ENCODE peak calls at places on chromosomes 16 and 17, in four cellular contexts. One of them, this sample, is unnamed.

GRCh38 chr16:12661656-12662172 is 142.0 kb downstream of the CPPED1 start:
- DNase-seq in D341Med: no peak
- DNase-seq in GM20000: no peak
- DNase-seq in BJ: no peak
- DNase-seq in this sample: no peak

GRCh38 chr16:72995151-72995881 is 52.6 kb downstream of the ZFHX3 start:
- DNase-seq in D341Med: no peak
- DNase-seq in GM20000: no peak
- DNase-seq in BJ: no peak
- DNase-seq in this sample: no peak

GRCh38 chr17:18156171-18156975 is 27.3 kb upstream of the ALKBH5 start:
- DNase-seq in D341Med: no peak
- DNase-seq in GM20000: no peak
- DNase-seq in BJ: no peak
- DNase-seq in this sample: no peak

GRCh38 chr16:4116328-4117249 is at the start of gene ADCY9:
- DNase-seq in D341Med: peak; percentile 99
- DNase-seq in GM20000: peak; percentile 97
- DNase-seq in BJ: no peak
- DNase-seq in this sample: no peak

GRCh38 chr17:9951803-9952202 is 46.7 kb upstream of the RCVRN start:
- DNase-seq in D341Med: no peak
- DNase-seq in GM20000: no peak
- DNase-seq in BJ: no peak
- DNase-seq in this sample: no peak

GRCh38 chr16:20332411-20332810 is 5.1 kb upstream of the GP2 start:
- DNase-seq in D341Med: no peak
- DNase-seq in GM20000: no peak
- DNase-seq in BJ: no peak
- DNase-seq in this sample: no peak

GRCh38 chr17:59508999-59509398 is 56.4 kb upstream of the DHX40 start:
- DNase-seq in D341Med: no peak
- DNase-seq in GM20000: no peak
- DNase-seq in BJ: no peak
- DNase-seq in this sample: no peak

GRCh38 chr17:65463242-65463641 is 98.2 kb downstream of the AXIN2 start:
- DNase-seq in D341Med: no peak
- DNase-seq in GM20000: no peak
- DNase-seq in BJ: no peak
- DNase-seq in this sample: peak; percentile 4

GRCh38 chr16:56708418-56708817 is 21.5 kb upstream of the NUP93 start:
- DNase-seq in D341Med: no peak
- DNase-seq in GM20000: no peak
- DNase-seq in BJ: no peak
- DNase-seq in this sample: no peak

GRCh38 chr17:75406222-75406615 is 741 bp upstream of the GRB2 start:
- DNase-seq in D341Med: no peak
- DNase-seq in GM20000: peak; percentile 25
- DNase-seq in BJ: no peak
- DNase-seq in this sample: no peak

GRCh38 chr16:46629331-46629843 is 8.2 kb upstream of the SHCBP1 start:
- DNase-seq in D341Med: no peak
- DNase-seq in GM20000: no peak
- DNase-seq in BJ: no peak
- DNase-seq in this sample: no peak

GRCh38 chr17:20991276-20992037 is 51.4 kb downstream of the USP22 start:
- DNase-seq in D341Med: no peak
- DNase-seq in GM20000: no peak
- DNase-seq in BJ: no peak
- DNase-seq in this sample: no peak

GRCh38 chr16:24523569-24523968 is 15.8 kb upstream of the RBBP6 start:
- DNase-seq in D341Med: no peak
- DNase-seq in GM20000: no peak
- DNase-seq in BJ: no peak
- DNase-seq in this sample: no peak

GRCh38 chr17:3558603-3559269 is 1.1 kb upstream of the TRPV3 start:
- DNase-seq in D341Med: peak; percentile 14
- DNase-seq in GM20000: peak; percentile 91
- DNase-seq in BJ: no peak
- DNase-seq in this sample: no peak

GRCh38 chr16:50273888-50274770 is 7.8 kb downstream of the ADCY7 start:
- DNase-seq in D341Med: no peak
- DNase-seq in GM20000: peak; percentile 85
- DNase-seq in BJ: no peak
- DNase-seq in this sample: no peak

GRCh38 chr16:7596285-7596684 is 263.6 kb downstream of the RBFOX1 start:
- DNase-seq in D341Med: no peak
- DNase-seq in GM20000: no peak
- DNase-seq in BJ: no peak
- DNase-seq in this sample: no peak

GRCh38 chr17:43978078-43978477 is 24.3 kb upstream of the PYY start:
- DNase-seq in D341Med: no peak
- DNase-seq in GM20000: no peak
- DNase-seq in BJ: no peak
- DNase-seq in this sample: no peak

GRCh38 chr16:11632455-11632921 is 35.8 kb upstream of the SNN start:
- DNase-seq in D341Med: no peak
- DNase-seq in GM20000: no peak
- DNase-seq in BJ: peak; percentile 64
- DNase-seq in this sample: no peak

GRCh38 chr16:12323007-12323699 is 346.6 kb downstream of the SNX29 start:
- DNase-seq in D341Med: no peak
- DNase-seq in GM20000: no peak
- DNase-seq in BJ: no peak
- DNase-seq in this sample: no peak

GRCh38 chr17:8681175-8681949 is 50.8 kb upstream of the MYH10 start:
- DNase-seq in D341Med: no peak
- DNase-seq in GM20000: no peak
- DNase-seq in BJ: peak; percentile 65
- DNase-seq in this sample: no peak

GRCh38 chr16:930076-930475 is 40.7 kb downstream of the LMF1 start:
- DNase-seq in D341Med: no peak
- DNase-seq in GM20000: no peak
- DNase-seq in BJ: no peak
- DNase-seq in this sample: no peak

GRCh38 chr16:12067714-12068401 is 91.3 kb downstream of the SNX29 start:
- DNase-seq in D341Med: peak; percentile 69
- DNase-seq in GM20000: peak; percentile 70
- DNase-seq in BJ: no peak
- DNase-seq in this sample: no peak

GRCh38 chr16:74297296-74297665 is 667 bp downstream of the PSMD7 start:
- DNase-seq in D341Med: peak; percentile 37
- DNase-seq in GM20000: peak; percentile 41
- DNase-seq in BJ: no peak
- DNase-seq in this sample: no peak

GRCh38 chr17:39740357-39741111 is 2.8 kb downstream of the GRB7 start:
- DNase-seq in D341Med: no peak
- DNase-seq in GM20000: no peak
- DNase-seq in BJ: no peak
- DNase-seq in this sample: no peak

GRCh38 chr16:28863929-28864886 is 565 bp downstream of the SH2B1 start:
- DNase-seq in D341Med: no peak
- DNase-seq in GM20000: no peak
- DNase-seq in BJ: no peak
- DNase-seq in this sample: no peak

GRCh38 chr16:25553711-25554436 is 137.9 kb upstream of the HS3ST4 start:
- DNase-seq in D341Med: no peak
- DNase-seq in GM20000: no peak
- DNase-seq in BJ: no peak
- DNase-seq in this sample: peak; percentile 8

GRCh38 chr16:70736454-70737376 is 50.9 kb upstream of the MTSS2 start:
- DNase-seq in D341Med: no peak
- DNase-seq in GM20000: no peak
- DNase-seq in BJ: no peak
- DNase-seq in this sample: no peak

GRCh38 chr17:17343896-17344506 is 40.8 kb downstream of the NT5M start:
- DNase-seq in D341Med: no peak
- DNase-seq in GM20000: no peak
- DNase-seq in BJ: no peak
- DNase-seq in this sample: no peak

GRCh38 chr16:27838536-27839175 is 224.9 kb downstream of the GSG1L start:
- DNase-seq in D341Med: no peak
- DNase-seq in GM20000: no peak
- DNase-seq in BJ: no peak
- DNase-seq in this sample: no peak

GRCh38 chr16:89593841-89594240 is 18.3 kb downstream of the CPNE7 start:
- DNase-seq in D341Med: no peak
- DNase-seq in GM20000: no peak
- DNase-seq in BJ: no peak
- DNase-seq in this sample: no peak

GRCh38 chr16:25523183-25523582 is 168.6 kb upstream of the HS3ST4 start:
- DNase-seq in D341Med: no peak
- DNase-seq in GM20000: no peak
- DNase-seq in BJ: no peak
- DNase-seq in this sample: no peak

GRCh38 chr16:24062270-24062817 is 193.8 kb upstream of the CACNG3 start:
- DNase-seq in D341Med: no peak
- DNase-seq in GM20000: no peak
- DNase-seq in BJ: no peak
- DNase-seq in this sample: no peak

GRCh38 chr16:35431829-35432663 is 1972.6 kb downstream of the TP53TG3F start:
- DNase-seq in D341Med: no peak
- DNase-seq in GM20000: no peak
- DNase-seq in BJ: no peak
- DNase-seq in this sample: no peak

GRCh38 chr17:36703860-36704266 is 102.5 kb downstream of the MRM1 start:
- DNase-seq in D341Med: peak; percentile 67
- DNase-seq in GM20000: peak; percentile 42
- DNase-seq in BJ: no peak
- DNase-seq in this sample: no peak

GRCh38 chr16:82598766-82599165 is 28.0 kb upstream of the CDH13 start:
- DNase-seq in D341Med: no peak
- DNase-seq in GM20000: no peak
- DNase-seq in BJ: no peak
- DNase-seq in this sample: no peak